ENCODE peak calls at places on chromosome X, in nine cellular contexts. E is left lung; L is CD8-positive, alpha-beta memory T cell; S is epithelial cell of esophagus; M is GM12865; Q is HCT116; K is mesenchymal stem cell; A is stomach; Y is astrocyte of the spinal cord. P is an unnamed sample.

GRCh38 chrX:150874448-150874847 is 24.0 kb downstream of the CD99L2 start:
- DNase-seq in E (no peak), L (no peak), S (no peak), M (no peak), Q (no peak), K (no peak), A (no peak), Y (no peak), P (no peak)

GRCh38 chrX:77431227-77431626 is 16.0 kb upstream of the FGF16 start:
- DNase-seq in E (no peak), L (no peak), S (no peak), M (peak), Q (no peak), K (peak), A (no peak), Y (peak), P (no peak)

GRCh38 chrX:16123222-16123786 is at the start of gene GRPR:
- DNase-seq in E (peak), L (peak), S (peak), M (peak), Q (peak), K (peak), A (peak), Y (peak), P (peak)

GRCh38 chrX:77779695-77780094 is 6.3 kb downstream of the ATRX start:
- DNase-seq in E (no peak), L (no peak), S (no peak), M (peak), Q (no peak), K (no peak), A (no peak), Y (no peak), P (no peak)

GRCh38 chrX:915427-916234 is 285.0 kb downstream of the SHOX start:
- DNase-seq in E (no peak), L (no peak), S (no peak), M (no peak), Q (no peak), K (no peak), A (no peak), Y (no peak), P (no peak)

GRCh38 chrX:24387724-24388123 is 27.3 kb downstream of the SUPT20HL1 start:
- DNase-seq in E (no peak), L (no peak), S (no peak), M (no peak), Q (no peak), K (no peak), A (no peak), Y (no peak), P (no peak)

GRCh38 chrX:102155806-102156179 is at the start of gene BEX5:
- DNase-seq in E (peak), L (peak), S (peak), M (peak), Q (no peak), K (no peak), A (peak), Y (peak), P (peak)

GRCh38 chrX:22686138-22686541 is 313.6 kb upstream of the DDX53 start:
- DNase-seq in E (no peak), L (no peak), S (peak), M (no peak), Q (no peak), K (peak), A (no peak), Y (peak), P (no peak)

GRCh38 chrX:5730561-5730960 is 498.1 kb downstream of the NLGN4X start:
- DNase-seq in E (no peak), L (no peak), S (no peak), M (no peak), Q (no peak), K (no peak), A (no peak), Y (peak), P (no peak)

GRCh38 chrX:83845397-83845796 is 15.5 kb upstream of the CYLC1 start:
- DNase-seq in E (no peak), L (no peak), S (peak), M (peak), Q (peak), K (peak), A (no peak), Y (peak), P (no peak)

GRCh38 chrX:112043997-112044396 is 38.6 kb downstream of the TRPC5 start:
- DNase-seq in E (no peak), L (no peak), S (peak), M (peak), Q (peak), K (peak), A (no peak), Y (no peak), P (no peak)

GRCh38 chrX:9907645-9908387 is 59.3 kb upstream of the CLDN34 start:
- DNase-seq in E (no peak), L (no peak), S (peak), M (no peak), Q (no peak), K (peak), A (no peak), Y (peak), P (no peak)

GRCh38 chrX:107894038-107894437 is 68.4 kb downstream of the MID2 start:
- DNase-seq in E (no peak), L (no peak), S (peak), M (peak), Q (peak), K (peak), A (no peak), Y (peak), P (no peak)

GRCh38 chrX:72366746-72367145 is 61.0 kb upstream of the CITED1 start:
- DNase-seq in E (no peak), L (no peak), S (no peak), M (no peak), Q (no peak), K (no peak), A (no peak), Y (no peak), P (no peak)

GRCh38 chrX:133655262-133655913 is 240.1 kb upstream of the GPC4 start:
- DNase-seq in E (no peak), L (no peak), S (peak), M (no peak), Q (no peak), K (no peak), A (no peak), Y (no peak), P (no peak)

GRCh38 chrX:136647969-136648368 is at the start of gene CD40LG:
- DNase-seq in E (no peak), L (no peak), S (no peak), M (no peak), Q (no peak), K (no peak), A (no peak), Y (no peak), P (no peak)
- H3K4me3 ChIP-seq in E (no peak), L (peak), S (no peak), M (no peak), Q (no peak), K (no peak), A (no peak), Y (no peak), P (peak)

DNA sequence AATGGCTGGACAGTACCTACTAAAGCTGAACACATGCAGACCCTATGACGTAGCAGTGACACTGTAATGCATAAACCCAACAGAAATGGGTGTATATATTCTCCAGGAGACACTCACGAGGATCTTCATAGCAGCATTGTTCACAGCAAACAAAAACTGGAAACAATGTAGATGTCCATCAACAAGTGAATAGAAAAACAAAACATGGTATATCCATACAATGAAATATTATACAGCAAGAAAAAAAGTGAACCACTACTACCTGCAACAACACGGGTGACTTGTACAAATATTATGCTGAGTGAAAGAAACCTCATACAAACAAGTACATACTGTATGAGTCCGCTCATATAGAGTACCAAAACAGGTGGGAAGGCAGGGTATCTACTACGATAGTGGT is 16.5 kb downstream of the ARHGEF6 start:
- DNase-seq in E (no peak), L (no peak), S (no peak), M (no peak), Q (no peak), K (no peak), A (no peak), Y (no peak), P (no peak)
- H3K4me3 ChIP-seq in E (no peak), L (no peak), S (no peak), M (no peak), Q (no peak), K (no peak), A (no peak), Y (no peak), P (no peak)

GRCh38 chrX:100928660-100929613 is at the start of gene XKRX:
- DNase-seq in E (peak), L (peak), S (peak), M (peak), Q (peak), K (no peak), A (peak), Y (peak), P (peak)

GRCh38 chrX:100926453-100926852 is 2.3 kb downstream of the XKRX start:
- DNase-seq in E (no peak), L (no peak), S (peak), M (no peak), Q (no peak), K (no peak), A (no peak), Y (no peak), P (no peak)

DNA sequence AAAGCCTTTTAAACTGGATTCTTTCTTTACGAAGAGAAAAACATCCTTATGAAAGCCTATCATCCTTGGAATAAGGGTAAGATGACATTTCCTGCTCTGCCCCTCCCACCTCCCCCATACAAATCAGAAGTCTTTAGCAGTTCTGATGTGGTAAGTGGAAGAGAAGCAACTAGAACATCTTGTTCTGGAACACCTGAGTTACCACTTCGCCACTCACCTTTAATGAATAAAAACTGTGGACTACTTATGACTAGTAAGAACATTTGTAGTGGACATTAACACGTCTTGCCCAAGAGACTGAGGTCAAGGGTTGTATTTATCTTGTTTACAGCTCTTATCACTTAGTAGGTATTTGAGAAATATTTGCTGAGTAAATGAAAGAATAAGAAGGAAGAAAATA is 4.3 kb downstream of the XKRX start:
- DNase-seq in E (no peak), L (no peak), S (no peak), M (no peak), Q (no peak), K (no peak), A (no peak), Y (no peak), P (no peak)
- H3K4me3 ChIP-seq in E (no peak), L (no peak), S (no peak), M (no peak), Q (no peak), K (no peak), A (no peak), Y (no peak), P (no peak)

GRCh38 chrX:70301716-70302115 is 11.8 kb downstream of the KIF4A start:
- DNase-seq in E (no peak), L (no peak), S (no peak), M (no peak), Q (no peak), K (peak), A (no peak), Y (peak), P (no peak)
- H3K4me3 ChIP-seq in E (no peak), L (no peak), S (no peak), M (no peak), Q (no peak), K (no peak), A (no peak), Y (no peak), P (no peak)

P was measured in lower lobe of right lung.